ENCODE peak calls at places on chromosomes 13 and 19, in eight cellular contexts. Y is caudate nucleus; D is non-pigmented ciliary epithelial cell; G is stimulated activated CD4-positive, alpha-beta T cell treated with anti-CD3 and anti-CD28 coated beads, Interleukin-4, amount 100 ng/mL, for 24 hours; K is GM03348; B is heart left ventricle; E is NCI-H1092; L is HEK293T. H is an unnamed sample.

GRCh38 chr13:27018230-27018875 is 153.3 kb downstream of the USP12 start:
- DNase-seq in Y (no peak), B (no peak), E (no peak), G (no peak), K (no peak), D (no peak), L (no peak), H (no peak)

GRCh38 chr19:53864308-53864836 is 3.3 kb upstream of the MYADM start:
- DNase-seq in B (no peak), D (no peak), E (no peak), Y (peak; percentile 32), K (no peak), L (no peak), G (no peak), H (no peak)

GRCh38 chr19:29525901-29526729 is at the start of gene VSTM2B:
- DNase-seq in Y (no peak), B (no peak), G (no peak), K (no peak), E (no peak), D (no peak), L (no peak), H (no peak)

GRCh38 chr13:65473199-65473598 is 1756.9 kb downstream of the PCDH9 start:
- DNase-seq in Y (no peak), L (no peak), E (no peak), D (no peak), G (no peak), K (no peak), B (no peak), H (no peak)

GRCh38 chr19:18262917-18263316 is 11.3 kb downstream of the IQCN start:
- DNase-seq in E (no peak), Y (no peak), K (no peak), L (no peak), B (no peak), G (no peak), D (no peak), H (no peak)

GRCh38 chr13:57629391-57629804 is 2.1 kb upstream of the PCDH17 start:
- DNase-seq in D (no peak), K (peak; percentile 18), B (peak; percentile 31), E (no peak), G (no peak), L (peak; percentile 8), Y (peak; percentile 55), H (no peak)

GRCh38 chr19:14565765-14566711 is 5.8 kb downstream of the NDUFB7 start:
- DNase-seq in Y (no peak), K (no peak), B (no peak), D (no peak), E (no peak), G (no peak), L (no peak), H (no peak)

GRCh38 chr13:113636266-113636963 is 21.6 kb downstream of the ATP4B start:
- DNase-seq in K (no peak), D (no peak), E (no peak), L (no peak), B (peak; percentile 15), G (no peak), Y (no peak), H (no peak)

GRCh38 chr19:17113127-17113785 is 37.7 kb downstream of the MYO9B start:
- DNase-seq in E (no peak), L (no peak), D (no peak), Y (no peak), G (no peak), B (no peak), K (no peak), H (no peak)

GRCh38 chr13:94431987-94432386 is 47.5 kb downstream of the DCT start:
- DNase-seq in G (peak; percentile 10), L (no peak), E (no peak), K (no peak), D (no peak), Y (no peak), B (no peak), H (no peak)

GRCh38 chr19:47445937-47446402 is 25.7 kb downstream of the SLC8A2 start:
- DNase-seq in E (no peak), G (peak; percentile 56), Y (no peak), D (no peak), L (peak; percentile 42), B (no peak), K (no peak), H (no peak)

GRCh38 chr13:25286308-25286968 is 850 bp downstream of the MTMR6 start:
- DNase-seq in G (peak; percentile 32), D (no peak), E (no peak), K (peak; percentile 61), L (peak; percentile 21), Y (peak; percentile 7), B (peak; percentile 35), H (no peak)

GRCh38 chr19:16397791-16398529 is 73.3 kb downstream of the KLF2 start:
- DNase-seq in K (peak; percentile 80), L (no peak), B (peak; percentile 32), Y (no peak), G (no peak), D (no peak), E (no peak), H (peak; percentile 51)

GRCh38 chr19:14440049-14440448 is 6.9 kb downstream of the PKN1 start:
- DNase-seq in K (no peak), B (peak; percentile 85), D (no peak), L (no peak), E (no peak), Y (no peak), G (peak; percentile 82), H (peak; percentile 55)

GRCh38 chr13:73341748-73342147 is 282.9 kb downstream of the KLF5 start:
- DNase-seq in Y (no peak), E (no peak), D (peak; percentile 32), L (no peak), G (no peak), K (peak; percentile 68), B (no peak), H (no peak)

GRCh38 chr19:30842926-30843325 is 470.7 kb downstream of the ZNF536 start:
- DNase-seq in B (no peak), K (no peak), G (no peak), Y (no peak), L (no peak), D (no peak), E (no peak), H (no peak)

GRCh38 chr19:2043269-2043641 is 7.8 kb downstream of the MKNK2 start:
- DNase-seq in D (no peak), E (no peak), L (no peak), B (peak; percentile 43), Y (no peak), K (no peak), G (no peak), H (no peak)

GRCh38 chr13:95117092-95117491 is 184.2 kb downstream of the ABCC4 start:
- DNase-seq in Y (no peak), K (no peak), B (no peak), L (no peak), E (no peak), G (no peak), D (no peak), H (no peak)

GRCh38 chr13:46469064-46469463 is 82.0 kb upstream of the RUBCNL start:
- DNase-seq in K (peak; percentile 68), L (no peak), G (no peak), Y (no peak), E (no peak), D (no peak), B (no peak), H (no peak)

GRCh38 chr19:5166262-5166661 is 174.3 kb downstream of the PTPRS start:
- DNase-seq in G (no peak), L (no peak), E (no peak), K (peak; percentile 54), B (no peak), D (no peak), Y (no peak), H (no peak)

GRCh38 chr19:54469496-54469934 is 3.6 kb downstream of the CDC42EP5 start:
- DNase-seq in Y (no peak), E (no peak), K (no peak), B (peak; percentile 80), D (no peak), L (no peak), G (no peak), H (no peak)

GRCh38 chr19:12996542-12997094 is 1.3 kb downstream of the NFIX start:
- DNase-seq in B (peak; percentile 62), E (no peak), D (no peak), G (no peak), L (no peak), Y (no peak), K (no peak), H (peak; percentile 6)

GRCh38 chr13:99955747-99956472 is 15.7 kb downstream of the ZIC5 start:
- DNase-seq in B (no peak), K (peak; percentile 68), Y (no peak), E (no peak), D (no peak), L (no peak), G (no peak), H (no peak)

GRCh38 chr19:6519289-6519688 is 11.5 kb upstream of the TNFSF9 start:
- DNase-seq in E (no peak), K (peak; percentile 86), L (no peak), D (no peak), Y (no peak), G (no peak), B (no peak), H (no peak)

GRCh38 chr13:74243637-74244526 is 109.7 kb upstream of the KLF12 start:
- DNase-seq in L (no peak), E (no peak), Y (no peak), K (peak; percentile 53), G (no peak), B (no peak), D (peak; percentile 49), H (no peak)

GRCh38 chr19:22595918-22596341 is 38.2 kb upstream of the ZNF492 start:
- DNase-seq in B (peak; percentile 72), G (no peak), L (no peak), Y (peak; percentile 54), K (no peak), E (no peak), D (no peak), H (peak; percentile 50)

GRCh38 chr19:1007399-1007745 is 7.2 kb downstream of the GRIN3B start:
- DNase-seq in L (no peak), Y (no peak), G (no peak), B (no peak), K (no peak), E (no peak), D (no peak), H (no peak)

H was measured in tibial nerve.